ENCODE peak calls at places on chromosome 1, in four cellular contexts. One of them, this sample, is unnamed.

GRCh38 chr1:158289722-158290570 is at the start of gene CD1C:
- DNase-seq in M059J: no peak
- DNase-seq in RWPE2: no peak
- DNase-seq in Calu3: no peak
- DNase-seq in this sample: no peak

GRCh38 chr1:167629681-167630567 is at the start of gene RCSD1:
- DNase-seq in M059J: no peak
- DNase-seq in RWPE2: no peak
- DNase-seq in Calu3: peak
- DNase-seq in this sample: peak

GRCh38 chr1:202165267-202165941 is 5.0 kb upstream of the PTPN7 start:
- DNase-seq in Calu3: no peak
- DNase-seq in RWPE2: peak
- DNase-seq in M059J: no peak
- DNase-seq in this sample: no peak

GRCh38 chr1:152111515-152111968 is 3.7 kb downstream of the TCHH start:
- DNase-seq in Calu3: peak
- DNase-seq in RWPE2: peak
- DNase-seq in M059J: no peak
- DNase-seq in this sample: peak

GRCh38 chr1:47409311-47410085 is 6.6 kb upstream of the FOXE3 start:
- DNase-seq in Calu3: no peak
- DNase-seq in RWPE2: peak
- DNase-seq in M059J: peak
- DNase-seq in this sample: no peak

GRCh38 chr1:41435570-41436178 is 48.8 kb downstream of the EDN2 start:
- DNase-seq in Calu3: peak
- DNase-seq in M059J: peak
- DNase-seq in RWPE2: no peak
- DNase-seq in this sample: no peak

GRCh38 chr1:8463144-8463927 is 145.4 kb downstream of the SLC45A1 start:
- DNase-seq in Calu3: peak
- DNase-seq in RWPE2: no peak
- DNase-seq in M059J: peak
- DNase-seq in this sample: peak

GRCh38 chr1:14240265-14240664 is 358.2 kb upstream of the KAZN start:
- DNase-seq in RWPE2: no peak
- DNase-seq in Calu3: no peak
- DNase-seq in M059J: no peak
- DNase-seq in this sample: no peak

GRCh38 chr1:67855444-67855843 is 22.2 kb upstream of the GNG12 start:
- DNase-seq in RWPE2: no peak
- DNase-seq in Calu3: no peak
- DNase-seq in M059J: no peak
- DNase-seq in this sample: no peak

GRCh38 chr1:21914880-21915640 is 22.1 kb downstream of the HSPG2 start:
- DNase-seq in RWPE2: peak
- DNase-seq in Calu3: no peak
- DNase-seq in M059J: no peak
- DNase-seq in this sample: peak

GRCh38 chr1:184891440-184891839 is 82.9 kb downstream of the NIBAN1 start:
- DNase-seq in Calu3: no peak
- DNase-seq in RWPE2: no peak
- DNase-seq in M059J: peak
- DNase-seq in this sample: no peak

GRCh38 chr1:11653101-11653601 is 1.1 kb downstream of the FBXO2 start:
- DNase-seq in Calu3: peak
- DNase-seq in M059J: peak
- DNase-seq in RWPE2: peak
- DNase-seq in this sample: no peak

GRCh38 chr1:25051504-25051903 is 121.4 kb upstream of the RUNX3 start:
- DNase-seq in RWPE2: no peak
- DNase-seq in Calu3: no peak
- DNase-seq in M059J: no peak
- DNase-seq in this sample: no peak

GRCh38 chr1:15195420-15196052 is 42.0 kb downstream of the TMEM51 start:
- DNase-seq in M059J: no peak
- DNase-seq in Calu3: no peak
- DNase-seq in RWPE2: no peak
- DNase-seq in this sample: no peak

This sample was measured in RPMI8226.